ENCODE peak calls at places on chromosomes 12 and 14, in four cellular contexts. F, Y, J and K are unnamed samples.

GRCh38 chr12:104571328-104571727 is 114.6 kb downstream of the CHST11 start:
- DNase-seq in Y (no peak), J (no peak), F (no peak), K (no peak)

GRCh38 chr14:62053188-62053587 is 291.0 kb downstream of the SNAPC1 start:
- DNase-seq in Y (no peak), F (no peak), J (no peak), K (no peak)

GRCh38 chr14:77275855-77276153 is 4.8 kb upstream of the NGB start:
- DNase-seq in J (no peak), F (no peak), Y (no peak), K (no peak)

GRCh38 chr14:54676822-54677708 is 110.1 kb downstream of the SAMD4A start:
- DNase-seq in J (no peak), F (peak; percentile 14), Y (no peak), K (no peak)

GRCh38 chr14:74965770-74966153 is 10.4 kb upstream of the PGF start:
- DNase-seq in F (no peak), Y (no peak), J (no peak), K (no peak)

GRCh38 chr14:91008759-91009409 is 51.6 kb downstream of the RPS6KA5 start:
- DNase-seq in J (no peak), F (peak; percentile 9), Y (no peak), K (no peak)

GRCh38 chr14:33589334-33589733 is 361.5 kb downstream of the EGLN3 start:
- DNase-seq in Y (no peak), J (no peak), F (no peak), K (no peak)

GRCh38 chr12:113762849-113763816 is 203.0 kb downstream of the RBM19 start:
- DNase-seq in Y (no peak), F (no peak), J (no peak), K (no peak)

GRCh38 chr12:95218852-95219171 is 1.2 kb downstream of the VEZT start:
- DNase-seq in Y (no peak), J (no peak), F (peak; percentile 50), K (no peak)